ENCODE peak calls at places on chromosomes 1 and 21, in four cellular contexts. C, N, R and V are unnamed samples.

GRCh38 chr1:192477630-192478029 is 97.9 kb upstream of the RGS1 start:
- DNase-seq in R (no peak), N (no peak), C (peak), V (no peak)

GRCh38 chr21:17780539-17780938 is 38.6 kb downstream of the C21orf91 start:
- DNase-seq in R (no peak), N (no peak), C (no peak), V (no peak)

GRCh38 chr1:94898486-94899385 is 28.2 kb downstream of the CNN3 start:
- DNase-seq in C (no peak), N (no peak), R (no peak), V (no peak)

GRCh38 chr1:69494171-69494570 is 73.6 kb upstream of the LRRC7 start:
- DNase-seq in N (no peak), R (no peak), C (no peak), V (no peak)

GRCh38 chr1:230359992-230360391 is 66.1 kb downstream of the PGBD5 start:
- DNase-seq in R (no peak), N (no peak), C (no peak), V (no peak)

GRCh38 chr21:46048926-46049889 is 48.7 kb upstream of the COL6A2 start:
- DNase-seq in C (no peak), R (peak), N (peak), V (peak)

GRCh38 chr1:215878128-215878527 is 311.0 kb downstream of the KCTD3 start:
- DNase-seq in N (no peak), C (no peak), R (no peak), V (no peak)

GRCh38 chr1:203264052-203264501 is 34.6 kb upstream of the CHIT1 start:
- DNase-seq in N (no peak), R (no peak), C (no peak), V (no peak)

GRCh38 chr1:203316626-203317093 is 11.3 kb downstream of the BTG2 start:
- DNase-seq in C (no peak), N (peak), R (peak), V (peak)

GRCh38 chr1:235207202-235207565 is 46.1 kb upstream of the RBM34 start:
- DNase-seq in N (no peak), C (no peak), R (no peak), V (no peak)

GRCh38 chr1:225965231-225965630 is 24.2 kb upstream of the LEFTY2 start:
- DNase-seq in R (no peak), C (no peak), N (no peak), V (no peak)

GRCh38 chr21:35619184-35619583 is 441.1 kb downstream of the SETD4 start:
- DNase-seq in C (no peak), R (no peak), N (no peak), V (no peak)

GRCh38 chr1:102733491-102734236 is 374.7 kb downstream of the COL11A1 start:
- DNase-seq in N (no peak), C (no peak), R (no peak), V (no peak)

GRCh38 chr1:201511925-201512539 is 5.1 kb upstream of the CSRP1 start:
- DNase-seq in N (no peak), C (no peak), R (peak), V (peak)

DNA sequence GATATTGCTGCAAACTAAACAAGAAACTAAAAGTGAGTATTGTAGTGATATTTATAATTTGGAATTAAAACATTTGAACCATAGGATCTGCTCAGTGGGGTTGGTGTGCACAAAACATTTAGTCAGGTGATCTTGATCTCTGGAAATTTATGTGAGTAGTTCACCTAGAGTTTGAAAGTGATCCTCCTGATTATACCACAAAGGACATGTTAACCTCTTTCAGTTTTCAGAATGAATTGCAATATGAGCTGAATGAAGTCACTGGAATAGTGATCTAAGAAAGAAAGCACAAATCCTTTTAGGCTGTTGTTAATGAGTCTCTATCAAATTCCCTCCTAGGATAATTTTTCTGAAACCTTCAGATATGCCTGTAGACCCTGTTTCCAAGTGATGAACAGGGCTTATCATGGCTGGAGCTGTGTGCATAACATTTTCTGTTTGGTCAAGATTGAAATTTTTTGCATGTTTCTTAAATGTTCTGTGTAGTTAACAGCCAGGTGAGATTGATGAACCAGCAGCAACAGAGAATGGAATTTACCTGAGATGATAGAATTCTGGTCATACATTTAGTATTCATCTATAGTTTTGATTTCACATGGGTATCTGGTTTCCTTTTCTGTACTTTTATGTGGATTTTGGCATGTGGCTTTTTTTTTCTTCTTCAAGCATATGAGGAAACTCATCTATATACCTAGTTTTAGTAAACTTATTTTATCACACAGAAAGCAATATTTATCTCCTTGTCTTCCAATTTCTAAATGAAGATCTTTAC is 25.5 kb downstream of the CDC14A start:
- DNase-seq in R (no peak), C (no peak), N (no peak), V (no peak)
- TF ChIP-seq EP300 in R (no peak), C (no peak), N (no peak), V (no peak)

DNA sequence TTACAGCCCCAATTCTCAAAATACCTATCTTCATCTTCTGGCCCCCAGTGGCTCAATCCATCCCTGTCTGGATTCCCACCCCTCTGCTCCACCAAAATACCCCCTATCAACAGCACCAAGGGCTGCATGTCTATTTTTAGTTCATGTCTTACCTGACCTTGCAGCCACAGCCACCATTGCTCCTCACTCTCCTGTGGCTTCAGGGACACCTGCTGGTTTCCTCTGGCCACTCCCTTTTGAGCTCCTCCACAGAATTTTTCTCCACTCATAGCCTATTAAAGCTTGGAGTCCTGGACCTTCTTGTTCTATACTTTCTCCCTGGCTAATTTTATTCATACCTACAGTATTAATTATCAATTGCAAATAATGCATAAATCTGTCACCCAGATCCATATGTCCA is 125.3 kb upstream of the NGF start:
- DNase-seq in N (no peak), R (no peak), C (no peak), V (no peak)
- TF ChIP-seq CTCF in N (no peak), R (no peak), C (peak), V (peak)

GRCh38 chr1:1003618-1004419 is 3.9 kb upstream of the HES4 start:
- DNase-seq in R (no peak), C (no peak), N (no peak), V (peak)

GRCh38 chr1:1005774-1006304 is 5.9 kb upstream of the HES4 start:
- DNase-seq in N (peak), R (no peak), C (no peak), V (no peak)

GRCh38 chr1:1006305-1007159 is 6.6 kb upstream of the HES4 start:
- DNase-seq in C (no peak), N (peak), R (peak), V (no peak)

GRCh38 chr1:1004420-1004779 is 4.5 kb upstream of the HES4 start:
- DNase-seq in R (no peak), N (no peak), C (no peak), V (peak)

GRCh38 chr1:1004780-1005697 is 5.1 kb upstream of the HES4 start:
- DNase-seq in C (no peak), N (no peak), R (peak), V (peak)
- TF ChIP-seq EP300 in C (no peak), N (no peak), R (no peak), V (no peak)

GRCh38 chr1:106620521-106620954 is 435.9 kb upstream of the PRMT6 start:
- DNase-seq in R (no peak), C (no peak), N (no peak), V (no peak)
- TF ChIP-seq CTCF in R (no peak), C (no peak), N (no peak), V (no peak)

GRCh38 chr1:151537112-151537511 is 3.0 kb upstream of the TUFT1 start:
- DNase-seq in N (no peak), R (no peak), C (peak), V (no peak)
- TF ChIP-seq EP300 in N (no peak), R (no peak), C (peak), V (no peak)